ENCODE peak calls at places on chromosomes 2 and 18, in five cellular contexts. One of them, this sample, is unnamed.

GRCh38 chr2:38578832-38579231 is 23.9 kb downstream of the HNRNPLL start:
- DNase-seq in sigmoid colon: no peak
- DNase-seq in A172: no peak
- DNase-seq in pons: no peak
- DNase-seq in endothelial cell of umbilical vein: no peak
- DNase-seq in this sample: no peak

GRCh38 chr18:55439036-55439435 is 149.0 kb downstream of the TCF4 start:
- DNase-seq in sigmoid colon: no peak
- DNase-seq in A172: no peak
- DNase-seq in pons: no peak
- DNase-seq in endothelial cell of umbilical vein: no peak
- DNase-seq in this sample: no peak

GRCh38 chr2:207044380-207044779 is 105.1 kb downstream of the CPO start:
- DNase-seq in sigmoid colon: no peak
- DNase-seq in A172: no peak
- DNase-seq in pons: no peak
- DNase-seq in endothelial cell of umbilical vein: no peak
- DNase-seq in this sample: no peak

GRCh38 chr2:9653485-9654271 is 22.9 kb upstream of the YWHAQ start:
- DNase-seq in sigmoid colon: no peak
- DNase-seq in A172: no peak
- DNase-seq in pons: peak; percentile 98
- DNase-seq in endothelial cell of umbilical vein: no peak
- DNase-seq in this sample: no peak

GRCh38 chr18:24736686-24737085 is 276.2 kb downstream of the HRH4 start:
- DNase-seq in sigmoid colon: no peak
- DNase-seq in A172: no peak
- DNase-seq in pons: no peak
- DNase-seq in endothelial cell of umbilical vein: no peak
- DNase-seq in this sample: no peak

GRCh38 chr2:137893145-137893544 is 71.1 kb upstream of the HNMT start:
- DNase-seq in sigmoid colon: no peak
- DNase-seq in A172: no peak
- DNase-seq in pons: no peak
- DNase-seq in endothelial cell of umbilical vein: no peak
- DNase-seq in this sample: no peak

GRCh38 chr2:37862620-37863019 is 62.5 kb upstream of the RMDN2 start:
- DNase-seq in sigmoid colon: no peak
- DNase-seq in A172: no peak
- DNase-seq in pons: no peak
- DNase-seq in endothelial cell of umbilical vein: no peak
- DNase-seq in this sample: no peak

GRCh38 chr2:32772623-32773221 is 144.9 kb downstream of the TTC27 start:
- DNase-seq in sigmoid colon: no peak
- DNase-seq in A172: peak; percentile 46
- DNase-seq in pons: peak; percentile 76
- DNase-seq in endothelial cell of umbilical vein: peak; percentile 75
- DNase-seq in this sample: peak; percentile 43

GRCh38 chr2:97707428-97708380 is 5.7 kb upstream of the ZAP70 start:
- DNase-seq in sigmoid colon: peak; percentile 56
- DNase-seq in A172: no peak
- DNase-seq in pons: no peak
- DNase-seq in endothelial cell of umbilical vein: no peak
- DNase-seq in this sample: no peak

GRCh38 chr18:3458378-3458777 is 8.4 kb downstream of the TGIF1 start:
- DNase-seq in sigmoid colon: no peak
- DNase-seq in A172: no peak
- DNase-seq in pons: no peak
- DNase-seq in endothelial cell of umbilical vein: no peak
- DNase-seq in this sample: no peak

GRCh38 chr2:151111599-151112278 is 149.9 kb downstream of the RBM43 start:
- DNase-seq in sigmoid colon: no peak
- DNase-seq in A172: peak; percentile 76
- DNase-seq in pons: no peak
- DNase-seq in endothelial cell of umbilical vein: no peak
- DNase-seq in this sample: peak; percentile 66

GRCh38 chr18:76480913-76481312 is 14.1 kb downstream of the ZNF516 start:
- DNase-seq in sigmoid colon: no peak
- DNase-seq in A172: no peak
- DNase-seq in pons: no peak
- DNase-seq in endothelial cell of umbilical vein: no peak
- DNase-seq in this sample: no peak

GRCh38 chr18:22637787-22638186 is 220.1 kb upstream of the CTAGE1 start:
- DNase-seq in sigmoid colon: no peak
- DNase-seq in A172: peak; percentile 14
- DNase-seq in pons: no peak
- DNase-seq in endothelial cell of umbilical vein: no peak
- DNase-seq in this sample: peak; percentile 8

GRCh38 chr2:242060212-242060835 is 190.8 kb downstream of the RTP5 start:
- DNase-seq in sigmoid colon: peak; percentile 22
- DNase-seq in A172: peak; percentile 46
- DNase-seq in pons: no peak
- DNase-seq in endothelial cell of umbilical vein: peak; percentile 37
- DNase-seq in this sample: peak; percentile 44

GRCh38 chr18:49562481-49563129 is 748 bp downstream of the LIPG start:
- DNase-seq in sigmoid colon: no peak
- DNase-seq in A172: no peak
- DNase-seq in pons: no peak
- DNase-seq in endothelial cell of umbilical vein: peak; percentile 40
- DNase-seq in this sample: peak; percentile 27

GRCh38 chr2:36577884-36578283 is 20.1 kb downstream of the FEZ2 start:
- DNase-seq in sigmoid colon: no peak
- DNase-seq in A172: no peak
- DNase-seq in pons: no peak
- DNase-seq in endothelial cell of umbilical vein: no peak
- DNase-seq in this sample: no peak

GRCh38 chr2:216603010-216603883 is 30.0 kb upstream of the IGFBP2 start:
- DNase-seq in sigmoid colon: no peak
- DNase-seq in A172: no peak
- DNase-seq in pons: no peak
- DNase-seq in endothelial cell of umbilical vein: no peak
- DNase-seq in this sample: no peak

GRCh38 chr18:48203288-48203945 is 205.8 kb downstream of the ZBTB7C start:
- DNase-seq in sigmoid colon: no peak
- DNase-seq in A172: no peak
- DNase-seq in pons: no peak
- DNase-seq in endothelial cell of umbilical vein: no peak
- DNase-seq in this sample: no peak

GRCh38 chr2:9937258-9937657 is 14.2 kb upstream of the GRHL1 start:
- DNase-seq in sigmoid colon: no peak
- DNase-seq in A172: no peak
- DNase-seq in pons: no peak
- DNase-seq in endothelial cell of umbilical vein: no peak
- DNase-seq in this sample: no peak

GRCh38 chr2:149463328-149464002 is 124.1 kb downstream of the MMADHC start:
- DNase-seq in sigmoid colon: no peak
- DNase-seq in A172: no peak
- DNase-seq in pons: no peak
- DNase-seq in endothelial cell of umbilical vein: no peak
- DNase-seq in this sample: no peak

GRCh38 chr2:197286805-197287595 is 23.6 kb downstream of the ANKRD44 start:
- DNase-seq in sigmoid colon: peak; percentile 92
- DNase-seq in A172: peak; percentile 81
- DNase-seq in pons: peak; percentile 93
- DNase-seq in endothelial cell of umbilical vein: no peak
- DNase-seq in this sample: peak; percentile 81